ENCODE peak calls at places on chromosomes 16 and 17, in four cellular contexts. Z is T-cell, N is NCI-H774, A is fibroblast of pulmonary artery. Q is an unnamed sample.
A peak's percentile ranks its signal among the peaks of the same experiment; 100 is the strongest.

GRCh38 chr16:53412549-53412948 is 21.7 kb upstream of the RBL2 start:
- DNase-seq in A (no peak), Z (no peak), N (no peak), Q (no peak)

GRCh38 chr17:42566873-42567573 is at the start of gene MLX:
- DNase-seq in N (peak; percentile 98), A (peak; percentile 90), Z (peak; percentile 91), Q (peak; percentile 85)

GRCh38 chr17:68531252-68531651 is 19.0 kb downstream of the PRKAR1A start:
- DNase-seq in Z (no peak), N (no peak), A (no peak), Q (no peak)

GRCh38 chr17:48723555-48724239 is 712 bp downstream of the PRAC2 start:
- DNase-seq in N (peak; percentile 34), A (no peak), Z (peak; percentile 30), Q (no peak)

GRCh38 chr16:68064791-68065365 is 20.3 kb upstream of the NFATC3 start:
- DNase-seq in Z (peak; percentile 72), N (no peak), A (peak; percentile 86), Q (peak; percentile 91)

GRCh38 chr16:30380072-30380471 is 2.3 kb downstream of the SEPTIN1 start:
- DNase-seq in A (no peak), Z (no peak), N (no peak), Q (no peak)

GRCh38 chr17:49003557-49004511 is 6.6 kb downstream of the IGF2BP1 start:
- DNase-seq in N (no peak), A (peak; percentile 49), Z (no peak), Q (peak; percentile 37)

GRCh38 chr16:27492588-27492979 is 57.1 kb downstream of the GTF3C1 start:
- DNase-seq in Z (no peak), A (no peak), N (no peak), Q (no peak)

GRCh38 chr17:53218723-53219122 is 604.0 kb upstream of the KIF2B start:
- DNase-seq in A (no peak), Z (no peak), N (no peak), Q (no peak)

GRCh38 chr17:43360376-43360738 is 38.4 kb upstream of the ARL4D start:
- DNase-seq in A (peak; percentile 88), Z (peak; percentile 81), N (peak; percentile 63), Q (peak; percentile 97)

GRCh38 chr17:58335061-58335731 is 6.6 kb upstream of the TSPOAP1 start:
- DNase-seq in N (no peak), A (no peak), Z (no peak), Q (no peak)

GRCh38 chr16:59296888-59297287 is 562.8 kb upstream of the GOT2 start:
- DNase-seq in N (no peak), Z (no peak), A (no peak), Q (no peak)

GRCh38 chr17:35714988-35715387 is 16.5 kb upstream of the RASL10B start:
- DNase-seq in A (no peak), N (no peak), Z (no peak), Q (no peak)

GRCh38 chr17:40545660-40546059 is 19.6 kb downstream of the CCR7 start:
- DNase-seq in Z (no peak), N (no peak), A (no peak), Q (no peak)

GRCh38 chr16:81994485-81994884 is 16.8 kb downstream of the SDR42E1 start:
- DNase-seq in N (no peak), Z (no peak), A (no peak), Q (no peak)

GRCh38 chr16:28914325-28914724 is 10.7 kb downstream of the RABEP2 start:
- DNase-seq in Z (no peak), N (no peak), A (no peak), Q (no peak)

GRCh38 chr16:57262841-57263584 is 18.0 kb downstream of the ARL2BP start:
- DNase-seq in N (no peak), Z (no peak), A (no peak), Q (no peak)

GRCh38 chr17:36949461-36949927 is 740 bp downstream of the AATF start:
- DNase-seq in A (no peak), N (no peak), Z (no peak), Q (peak; percentile 37)

GRCh38 chr16:76535-77272 is 1.3 kb upstream of the MPG start:
- DNase-seq in A (peak; percentile 84), Z (no peak), N (no peak), Q (peak; percentile 95)

GRCh38 chr17:49703557-49704277 is 4.0 kb downstream of the SLC35B1 start:
- DNase-seq in A (peak; percentile 64), N (no peak), Z (no peak), Q (peak; percentile 39)

GRCh38 chr16:85446846-85447656 is 166.1 kb upstream of the GSE1 start:
- DNase-seq in A (no peak), Z (no peak), N (peak; percentile 40), Q (no peak)

GRCh38 chr16:4410335-4411075 is 5.9 kb downstream of the CORO7 start:
- DNase-seq in N (peak; percentile 23), Z (no peak), A (peak; percentile 91), Q (peak; percentile 98)